ENCODE peak calls at places on chromosomes 5 and 9, in nine cellular contexts. C is heart left ventricle, I is A549, Y is GM12892, W is uterus, E is prostate gland, X is HepG2, R is tibial nerve, N is transverse colon. H is an unnamed sample.

GRCh38 chr5:179834120-179834519 is 13.4 kb downstream of the SQSTM1 start:
- DNase-seq in C (no peak), I (no peak), Y (no peak), W (no peak), E (no peak), X (no peak), R (no peak), N (no peak), H (no peak)

GRCh38 chr9:38694676-38695075 is 25.3 kb downstream of the FAM240B start:
- DNase-seq in C (no peak), I (no peak), Y (no peak), W (no peak), E (no peak), X (no peak), R (no peak), N (no peak), H (no peak)

GRCh38 chr9:120944434-120945125 is 18.0 kb upstream of the TRAF1 start:
- DNase-seq in C (no peak), I (no peak), Y (peak; percentile 59), W (no peak), E (no peak), X (no peak), R (no peak), N (no peak), H (no peak)

GRCh38 chr9:77899679-77900354 is 131.8 kb downstream of the GNAQ start:
- DNase-seq in C (no peak), I (no peak), Y (no peak), W (no peak), E (no peak), X (no peak), R (no peak), N (no peak), H (no peak)

GRCh38 chr9:72952914-72953313 is at the start of gene ALDH1A1:
- DNase-seq in C (no peak), I (no peak), Y (no peak), W (peak; percentile 25), E (peak; percentile 40), X (peak; percentile 68), R (peak; percentile 36), N (peak; percentile 64), H (peak; percentile 8)

GRCh38 chr9:137312852-137313325 is 10.8 kb upstream of the NRARP start:
- DNase-seq in C (no peak), I (no peak), Y (no peak), W (no peak), E (no peak), X (no peak), R (no peak), N (no peak), H (no peak)

GRCh38 chr9:137318976-137319375 is 16.9 kb upstream of the NRARP start:
- DNase-seq in C (peak; percentile 84), I (no peak), Y (no peak), W (peak; percentile 31), E (no peak), X (no peak), R (no peak), N (no peak), H (no peak)

GRCh38 chr9:14406463-14406862 is 92.5 kb upstream of the NFIB start:
- DNase-seq in C (no peak), I (no peak), Y (no peak), W (no peak), E (no peak), X (no peak), R (no peak), N (no peak), H (no peak)

GRCh38 chr5:54438601-54439399 is 16.7 kb upstream of the HSPB3 start:
- DNase-seq in C (no peak), I (no peak), Y (no peak), W (no peak), E (no peak), X (no peak), R (no peak), N (no peak), H (no peak)

GRCh38 chr5:53490747-53491146 is 10.3 kb downstream of the FST start:
- DNase-seq in C (no peak), I (no peak), Y (no peak), W (no peak), E (no peak), X (peak; percentile 54), R (no peak), N (no peak), H (no peak)

GRCh38 chr9:104200456-104200994 is 106.4 kb downstream of the SMC2 start:
- DNase-seq in C (peak; percentile 18), I (no peak), Y (no peak), W (no peak), E (no peak), X (no peak), R (no peak), N (no peak), H (no peak)

GRCh38 chr5:1726469-1726865 is 73.2 kb downstream of the MRPL36 start:
- DNase-seq in C (no peak), I (no peak), Y (no peak), W (no peak), E (peak; percentile 3), X (no peak), R (no peak), N (no peak), H (no peak)

GRCh38 chr9:128631636-128632035 is 25.0 kb downstream of the DYNC2I2 start:
- DNase-seq in C (no peak), I (no peak), Y (no peak), W (no peak), E (no peak), X (no peak), R (no peak), N (no peak), H (no peak)

GRCh38 chr9:110007477-110008270 is 200.3 kb downstream of the C9orf152 start:
- DNase-seq in C (no peak), I (no peak), Y (no peak), W (no peak), E (no peak), X (no peak), R (no peak), N (no peak), H (no peak)

GRCh38 chr9:6584881-6585597 is 60.5 kb downstream of the GLDC start:
- DNase-seq in C (no peak), I (peak; percentile 26), Y (no peak), W (no peak), E (no peak), X (peak; percentile 19), R (no peak), N (no peak), H (peak; percentile 60)

GRCh38 chr5:5340206-5340729 is 82.2 kb upstream of the ICE1 start:
- DNase-seq in C (peak; percentile 50), I (peak; percentile 87), Y (no peak), W (peak; percentile 90), E (no peak), X (peak; percentile 73), R (peak; percentile 49), N (peak; percentile 37), H (peak; percentile 1)

GRCh38 chr5:102755691-102756371 is 726 bp downstream of the PAM start:
- DNase-seq in C (peak; percentile 64), I (peak; percentile 62), Y (peak; percentile 40), W (peak; percentile 57), E (peak; percentile 39), X (peak; percentile 76), R (peak; percentile 63), N (peak; percentile 74), H (peak; percentile 70)

GRCh38 chr5:93722588-93722987 is 18.8 kb downstream of the POU5F2 start:
- DNase-seq in C (no peak), I (no peak), Y (no peak), W (no peak), E (no peak), X (no peak), R (no peak), N (no peak), H (no peak)

GRCh38 chr9:133735415-133735775 is 2.8 kb downstream of the SARDH start:
- DNase-seq in C (no peak), I (no peak), Y (no peak), W (no peak), E (no peak), X (no peak), R (no peak), N (no peak), H (no peak)

GRCh38 chr9:111627260-111627963 is 3.7 kb upstream of the DNAJC25 start:
- DNase-seq in C (no peak), I (no peak), Y (no peak), W (no peak), E (no peak), X (peak; percentile 37), R (no peak), N (peak; percentile 46), H (no peak)

GRCh38 chr9:87672586-87672985 is 53.3 kb upstream of the CTSL start:
- DNase-seq in C (no peak), I (no peak), Y (no peak), W (no peak), E (no peak), X (no peak), R (no peak), N (no peak), H (no peak)

GRCh38 chr5:50717615-50718014 is 51.2 kb downstream of the PARP8 start:
- DNase-seq in C (no peak), I (no peak), Y (no peak), W (no peak), E (no peak), X (no peak), R (no peak), N (no peak), H (no peak)

GRCh38 chr9:130053504-130054427 is at the start of gene GPR107:
- DNase-seq in C (peak; percentile 86), I (peak; percentile 92), Y (peak; percentile 90), W (peak; percentile 72), E (peak; percentile 61), X (peak; percentile 61), R (peak; percentile 65), N (peak; percentile 82), H (peak; percentile 82)
- TF ChIP-seq POLR2A in C (peak; percentile 80), I (peak; percentile 83), Y (peak; percentile 76), W (peak; percentile 69), E (peak; percentile 69), X (peak; percentile 86), R (peak; percentile 41), N (peak; percentile 78), H (peak; percentile 75)

GRCh38 chr5:163595851-163596399 is 90.5 kb downstream of the MAT2B start:
- DNase-seq in C (no peak), I (no peak), Y (no peak), W (no peak), E (no peak), X (no peak), R (no peak), N (no peak), H (no peak)
- TF ChIP-seq POLR2A in C (no peak), I (no peak), Y (no peak), W (no peak), E (no peak), X (no peak), R (no peak), N (no peak), H (no peak)

GRCh38 chr5:96297290-96297689 is 135.8 kb downstream of the PCSK1 start:
- DNase-seq in C (peak; percentile 29), I (no peak), Y (no peak), W (no peak), E (no peak), X (peak; percentile 40), R (no peak), N (no peak), H (no peak)
- TF ChIP-seq POLR2A in C (no peak), I (no peak), Y (no peak), W (no peak), E (no peak), X (no peak), R (no peak), N (no peak), H (no peak)

DNA sequence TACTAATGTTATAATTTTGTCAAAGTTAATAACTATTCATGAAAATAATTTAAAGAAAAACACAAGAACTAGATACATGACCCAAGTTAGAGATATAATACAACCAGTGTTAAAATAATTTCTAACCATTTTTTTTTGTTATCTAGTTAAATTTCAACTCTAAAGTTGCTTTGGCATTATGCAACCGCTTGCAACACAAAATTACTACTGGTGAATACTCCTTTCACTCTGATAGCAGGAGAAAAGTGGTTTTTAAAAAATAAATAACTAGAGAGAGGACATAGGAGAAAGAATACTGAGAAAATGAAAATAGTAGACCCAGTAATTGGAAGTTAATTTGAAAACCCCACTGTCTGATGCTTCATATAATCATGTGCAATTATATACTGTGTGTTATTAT is 622.4 kb upstream of the GRIN3A start:
- DNase-seq in C (no peak), I (no peak), Y (no peak), W (no peak), E (no peak), X (no peak), R (no peak), N (no peak), H (no peak)
- TF ChIP-seq POLR2A in C (no peak), I (no peak), Y (no peak), W (no peak), E (no peak), X (no peak), R (no peak), N (no peak), H (no peak)